ENCODE peak calls at places on chromosomes 13 and 19, in six cellular contexts. One of them, this sample, is unnamed.

GRCh38 chr19:40539070-40539469 is 37.6 kb upstream of the SHKBP1 start:
- DNase-seq in K562: no peak
- DNase-seq in H1: no peak
- DNase-seq in GM12892: no peak
- DNase-seq in GM12878: no peak
- DNase-seq in HepG2: no peak
- DNase-seq in this sample: no peak

GRCh38 chr13:24220086-24220703 is 59.7 kb downstream of the SPATA13 start:
- DNase-seq in K562: peak
- DNase-seq in H1: no peak
- DNase-seq in GM12892: peak
- DNase-seq in GM12878: no peak
- DNase-seq in HepG2: peak
- DNase-seq in this sample: peak

GRCh38 chr13:47081246-47081645 is 184.4 kb upstream of the HTR2A start:
- DNase-seq in K562: no peak
- DNase-seq in H1: no peak
- DNase-seq in GM12892: no peak
- DNase-seq in GM12878: no peak
- DNase-seq in HepG2: no peak
- DNase-seq in this sample: no peak

GRCh38 chr13:32496574-32497160 is 41.9 kb downstream of the N4BP2L2 start:
- DNase-seq in K562: peak
- DNase-seq in H1: no peak
- DNase-seq in GM12892: no peak
- DNase-seq in GM12878: no peak
- DNase-seq in HepG2: no peak
- DNase-seq in this sample: no peak

GRCh38 chr13:69912576-69913074 is 195.0 kb upstream of the ATXN8OS start:
- DNase-seq in K562: no peak
- DNase-seq in H1: no peak
- DNase-seq in GM12892: no peak
- DNase-seq in GM12878: no peak
- DNase-seq in HepG2: no peak
- DNase-seq in this sample: no peak

GRCh38 chr13:28583661-28584091 is 75.3 kb upstream of the POMP start:
- DNase-seq in K562: peak
- DNase-seq in H1: no peak
- DNase-seq in GM12892: no peak
- DNase-seq in GM12878: no peak
- DNase-seq in HepG2: no peak
- DNase-seq in this sample: no peak

GRCh38 chr13:102781591-102781990 is 8.0 kb upstream of the TEX30 start:
- DNase-seq in K562: no peak
- DNase-seq in H1: no peak
- DNase-seq in GM12892: no peak
- DNase-seq in GM12878: no peak
- DNase-seq in HepG2: no peak
- DNase-seq in this sample: no peak

GRCh38 chr19:48170817-48171347 is 402 bp downstream of the ZSWIM9 start:
- DNase-seq in K562: no peak
- DNase-seq in H1: no peak
- DNase-seq in GM12892: no peak
- DNase-seq in GM12878: no peak
- DNase-seq in HepG2: no peak
- DNase-seq in this sample: no peak

GRCh38 chr19:15722956-15723355 is 4.9 kb upstream of the OR10H2 start:
- DNase-seq in K562: no peak
- DNase-seq in H1: no peak
- DNase-seq in GM12892: no peak
- DNase-seq in GM12878: no peak
- DNase-seq in HepG2: no peak
- DNase-seq in this sample: no peak

GRCh38 chr19:9615828-9616227 is 5.2 kb downstream of the ZNF561 start:
- DNase-seq in K562: no peak
- DNase-seq in H1: no peak
- DNase-seq in GM12892: no peak
- DNase-seq in GM12878: no peak
- DNase-seq in HepG2: no peak
- DNase-seq in this sample: no peak

GRCh38 chr19:56111601-56112312 is 9.3 kb downstream of the ZNF787 start:
- DNase-seq in K562: no peak
- DNase-seq in H1: no peak
- DNase-seq in GM12892: peak
- DNase-seq in GM12878: no peak
- DNase-seq in HepG2: peak
- DNase-seq in this sample: no peak

GRCh38 chr19:38042132-38042531 is 135.1 kb downstream of the SIPA1L3 start:
- DNase-seq in K562: no peak
- DNase-seq in H1: no peak
- DNase-seq in GM12892: no peak
- DNase-seq in GM12878: no peak
- DNase-seq in HepG2: no peak
- DNase-seq in this sample: no peak

GRCh38 chr19:12913871-12914690 is 5.0 kb downstream of the SYCE2 start:
- DNase-seq in K562: no peak
- DNase-seq in H1: no peak
- DNase-seq in GM12892: no peak
- DNase-seq in GM12878: no peak
- DNase-seq in HepG2: peak
- DNase-seq in this sample: peak

GRCh38 chr13:26372747-26373146 is 118.8 kb downstream of the CDK8 start:
- DNase-seq in K562: no peak
- DNase-seq in H1: no peak
- DNase-seq in GM12892: no peak
- DNase-seq in GM12878: no peak
- DNase-seq in HepG2: no peak
- DNase-seq in this sample: no peak

GRCh38 chr13:66200555-66200954 is 1029.6 kb downstream of the PCDH9 start:
- DNase-seq in K562: no peak
- DNase-seq in H1: no peak
- DNase-seq in GM12892: no peak
- DNase-seq in GM12878: no peak
- DNase-seq in HepG2: no peak
- DNase-seq in this sample: no peak

GRCh38 chr19:40567040-40567749 is 9.5 kb upstream of the SHKBP1 start:
- DNase-seq in K562: peak
- DNase-seq in H1: no peak
- DNase-seq in GM12892: no peak
- DNase-seq in GM12878: no peak
- DNase-seq in HepG2: no peak
- DNase-seq in this sample: no peak

GRCh38 chr13:66994097-66994496 is 236.0 kb downstream of the PCDH9 start:
- DNase-seq in K562: peak
- DNase-seq in H1: peak
- DNase-seq in GM12892: no peak
- DNase-seq in GM12878: no peak
- DNase-seq in HepG2: peak
- DNase-seq in this sample: no peak

GRCh38 chr19:38303517-38304351 is at the start of gene C19orf33:
- DNase-seq in K562: no peak
- DNase-seq in H1: no peak
- DNase-seq in GM12892: no peak
- DNase-seq in GM12878: no peak
- DNase-seq in HepG2: no peak
- DNase-seq in this sample: no peak

GRCh38 chr19:3804429-3804828 is 18.2 kb upstream of the MATK start:
- DNase-seq in K562: no peak
- DNase-seq in H1: no peak
- DNase-seq in GM12892: no peak
- DNase-seq in GM12878: no peak
- DNase-seq in HepG2: no peak
- DNase-seq in this sample: no peak

GRCh38 chr13:63517376-63517775 is 2101.7 kb upstream of the PCDH20 start:
- DNase-seq in K562: no peak
- DNase-seq in H1: no peak
- DNase-seq in GM12892: no peak
- DNase-seq in GM12878: no peak
- DNase-seq in HepG2: no peak
- DNase-seq in this sample: no peak

GRCh38 chr19:13847033-13847899 is 29.7 kb upstream of the NANOS3 start:
- DNase-seq in K562: peak
- DNase-seq in H1: no peak
- DNase-seq in GM12892: peak
- DNase-seq in GM12878: no peak
- DNase-seq in HepG2: peak
- DNase-seq in this sample: peak

GRCh38 chr13:72808917-72809500 is 27.1 kb downstream of the PIBF1 start:
- DNase-seq in K562: no peak
- DNase-seq in H1: no peak
- DNase-seq in GM12892: no peak
- DNase-seq in GM12878: no peak
- DNase-seq in HepG2: peak
- DNase-seq in this sample: no peak

GRCh38 chr13:37656247-37656940 is 57.8 kb upstream of the POSTN start:
- DNase-seq in K562: no peak
- DNase-seq in H1: no peak
- DNase-seq in GM12892: no peak
- DNase-seq in GM12878: no peak
- DNase-seq in HepG2: no peak
- DNase-seq in this sample: no peak

GRCh38 chr13:103403148-103403740 is 337.0 kb upstream of the SLC10A2 start:
- DNase-seq in K562: no peak
- DNase-seq in H1: no peak
- DNase-seq in GM12892: no peak
- DNase-seq in GM12878: no peak
- DNase-seq in HepG2: no peak
- DNase-seq in this sample: no peak

GRCh38 chr13:51844862-51845573 is at the start of gene TMEM272:
- DNase-seq in K562: peak
- DNase-seq in H1: no peak
- DNase-seq in GM12892: peak
- DNase-seq in GM12878: no peak
- DNase-seq in HepG2: peak
- DNase-seq in this sample: peak

GRCh38 chr13:73757471-73758233 is 376.6 kb downstream of the KLF12 start:
- DNase-seq in K562: no peak
- DNase-seq in H1: no peak
- DNase-seq in GM12892: no peak
- DNase-seq in GM12878: no peak
- DNase-seq in HepG2: no peak
- DNase-seq in this sample: no peak

GRCh38 chr13:88022826-88023225 is 351.7 kb downstream of the SLITRK5 start:
- DNase-seq in K562: no peak
- DNase-seq in H1: no peak
- DNase-seq in GM12892: no peak
- DNase-seq in GM12878: no peak
- DNase-seq in HepG2: no peak
- DNase-seq in this sample: no peak

GRCh38 chr13:65642301-65642700 is 1587.8 kb downstream of the PCDH9 start:
- DNase-seq in K562: no peak
- DNase-seq in H1: no peak
- DNase-seq in GM12892: no peak
- DNase-seq in GM12878: no peak
- DNase-seq in HepG2: no peak
- DNase-seq in this sample: no peak

GRCh38 chr13:40238761-40239160 is 427.7 kb downstream of the FOXO1 start:
- DNase-seq in K562: no peak
- DNase-seq in H1: no peak
- DNase-seq in GM12892: no peak
- DNase-seq in GM12878: no peak
- DNase-seq in HepG2: no peak
- DNase-seq in this sample: no peak
- TF ChIP-seq TAF1 in K562: no peak
- TF ChIP-seq TAF1 in H1: no peak
- TF ChIP-seq TAF1 in GM12892: no peak
- TF ChIP-seq TAF1 in GM12878: no peak
- TF ChIP-seq TAF1 in HepG2: no peak
- TF ChIP-seq TAF1 in this sample: no peak

GRCh38 chr13:30616927-30617314 is 799 bp upstream of the USPL1 start:
- DNase-seq in K562: peak
- DNase-seq in H1: peak
- DNase-seq in GM12892: peak
- DNase-seq in GM12878: peak
- DNase-seq in HepG2: peak
- DNase-seq in this sample: no peak
- TF ChIP-seq POLR2A in K562: peak
- TF ChIP-seq POLR2A in H1: no peak
- TF ChIP-seq POLR2A in GM12892: peak
- TF ChIP-seq POLR2A in GM12878: peak
- TF ChIP-seq POLR2A in HepG2: peak
- TF ChIP-seq POLR2A in this sample: peak

DNA sequence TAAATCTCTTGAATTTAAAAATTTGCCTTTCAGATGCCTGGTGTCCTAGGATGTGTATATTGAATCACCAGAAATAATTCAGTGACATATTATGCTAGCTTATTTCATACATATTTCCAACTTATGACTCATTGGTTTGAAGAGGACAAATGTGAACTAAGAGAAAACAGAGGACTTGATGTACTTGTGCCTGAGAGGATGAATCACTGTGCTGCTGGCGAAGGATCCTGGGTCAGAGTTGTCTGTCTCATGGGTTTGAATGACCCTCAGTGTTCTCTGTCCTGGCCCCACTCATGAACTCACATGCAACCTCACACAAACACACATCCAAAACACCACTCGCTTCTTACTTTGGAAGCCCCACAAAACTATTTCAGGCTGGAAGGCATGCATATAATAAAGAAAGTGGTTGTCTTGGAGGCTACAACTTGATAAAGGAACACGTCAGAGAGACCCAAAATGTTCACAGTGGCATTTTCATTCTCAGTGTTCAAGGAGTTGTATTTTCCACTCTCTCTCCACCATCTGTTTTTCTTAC is 129.0 kb upstream of the SPRY2 start:
- DNase-seq in K562: no peak
- DNase-seq in H1: no peak
- DNase-seq in GM12892: no peak
- DNase-seq in GM12878: no peak
- DNase-seq in HepG2: no peak
- DNase-seq in this sample: no peak
- TF ChIP-seq POLR2AphosphoS5 in K562: no peak
- TF ChIP-seq POLR2AphosphoS5 in H1: no peak
- TF ChIP-seq POLR2AphosphoS5 in GM12892: no peak
- TF ChIP-seq POLR2AphosphoS5 in GM12878: no peak
- TF ChIP-seq POLR2AphosphoS5 in HepG2: no peak
- TF ChIP-seq POLR2AphosphoS5 in this sample: no peak

GRCh38 chr13:99228737-99229691 is 28.4 kb downstream of the UBAC2 start:
- DNase-seq in K562: no peak
- DNase-seq in H1: no peak
- DNase-seq in GM12892: no peak
- DNase-seq in GM12878: peak
- DNase-seq in HepG2: peak
- DNase-seq in this sample: no peak
- TF ChIP-seq TAF1 in K562: no peak
- TF ChIP-seq TAF1 in H1: no peak
- TF ChIP-seq TAF1 in GM12892: no peak
- TF ChIP-seq TAF1 in GM12878: no peak
- TF ChIP-seq TAF1 in HepG2: no peak
- TF ChIP-seq TAF1 in this sample: no peak